ENCODE peak calls at places on chromosomes 1 and 21, in ten cellular contexts. B, W, O, N, V, D, F, T, I and E are unnamed samples.

GRCh38 chr1:23035823-23036452 is 16.7 kb downstream of the KDM1A start:
- DNase-seq in D (no peak), B (no peak), O (no peak), V (no peak), W (no peak), F (no peak), T (no peak), N (no peak), I (no peak), E (no peak)

GRCh38 chr1:157961805-157962762 is 31.4 kb upstream of the KIRREL1 start:
- DNase-seq in I (no peak), W (no peak), V (no peak), B (no peak), N (no peak), D (no peak), T (no peak), O (no peak), F (no peak), E (no peak)

GRCh38 chr1:83033682-83034081 is 965.2 kb downstream of the TTLL7 start:
- DNase-seq in D (no peak), N (no peak), V (no peak), I (no peak), F (no peak), T (no peak), O (no peak), B (no peak), W (no peak), E (no peak)

GRCh38 chr1:46118856-46119255 is 13.6 kb downstream of the PIK3R3 start:
- DNase-seq in T (no peak), N (no peak), F (no peak), B (no peak), O (no peak), I (no peak), W (no peak), V (no peak), D (no peak), E (no peak)

GRCh38 chr1:182872881-182873280 is 33.7 kb downstream of the DHX9 start:
- DNase-seq in W (no peak), I (no peak), V (no peak), D (no peak), F (no peak), N (no peak), B (no peak), T (no peak), O (no peak), E (no peak)

GRCh38 chr1:220769205-220769604 is 17.5 kb upstream of the MTARC1 start:
- DNase-seq in F (no peak), W (peak; percentile 31), I (no peak), N (no peak), B (no peak), D (no peak), T (no peak), O (no peak), V (no peak), E (no peak)

GRCh38 chr1:32702599-32703478 is at the start of gene SYNC:
- DNase-seq in V (no peak), F (peak; percentile 84), B (peak; percentile 93), N (peak; percentile 78), T (peak; percentile 60), O (peak; percentile 41), D (peak; percentile 80), I (peak; percentile 86), W (peak; percentile 99), E (no peak)

GRCh38 chr21:29914326-29914725 is 25.5 kb downstream of the GRIK1 start:
- DNase-seq in W (no peak), D (no peak), T (no peak), I (no peak), B (no peak), O (no peak), F (no peak), V (no peak), N (no peak), E (no peak)

GRCh38 chr1:117582341-117582902 is 23.4 kb upstream of the TENT5C start:
- DNase-seq in D (no peak), F (peak; percentile 14), N (peak; percentile 35), T (no peak), O (no peak), I (no peak), W (no peak), B (no peak), V (no peak), E (no peak)

GRCh38 chr1:150917387-150917786 is 8.8 kb upstream of the SETDB1 start:
- DNase-seq in I (no peak), N (no peak), O (no peak), W (no peak), D (no peak), V (no peak), F (no peak), B (peak; percentile 72), T (no peak), E (no peak)

GRCh38 chr1:109712321-109712864 is 342 bp downstream of the GSTM5 start:
- DNase-seq in W (peak; percentile 3), D (peak; percentile 49), V (no peak), T (no peak), F (no peak), O (no peak), B (no peak), N (no peak), I (peak; percentile 7), E (peak; percentile 79)

GRCh38 chr1:36497207-36497606 is 14.5 kb upstream of the CSF3R start:
- DNase-seq in D (no peak), O (no peak), B (no peak), I (no peak), V (no peak), F (no peak), W (no peak), N (no peak), T (no peak), E (no peak)

GRCh38 chr1:158084336-158084735 is 90.9 kb downstream of the KIRREL1 start:
- DNase-seq in N (no peak), V (no peak), W (no peak), B (no peak), D (no peak), F (no peak), T (no peak), I (no peak), O (no peak), E (no peak)

GRCh38 chr1:11719313-11720032 is 16.5 kb upstream of the AGTRAP start:
- DNase-seq in D (peak; percentile 90), B (peak; percentile 88), I (peak; percentile 82), F (peak; percentile 91), O (peak; percentile 95), W (peak; percentile 78), V (no peak), N (peak; percentile 91), T (peak; percentile 88), E (peak; percentile 95)

GRCh38 chr1:109184657-109185056 is 29.1 kb upstream of the SARS1 start:
- DNase-seq in T (no peak), F (no peak), I (no peak), N (no peak), B (no peak), O (no peak), V (no peak), W (no peak), D (no peak), E (no peak)

GRCh38 chr1:221271696-221272095 is 392.5 kb downstream of the HLX start:
- DNase-seq in D (no peak), B (no peak), F (no peak), W (no peak), V (no peak), N (no peak), O (no peak), I (no peak), T (no peak), E (no peak)

GRCh38 chr21:34885636-34886553 is 163.2 kb downstream of the RUNX1 start:
- DNase-seq in W (no peak), I (no peak), B (peak; percentile 72), F (no peak), T (no peak), N (no peak), V (no peak), O (no peak), D (peak; percentile 55), E (peak; percentile 87)

GRCh38 chr1:27519341-27520258 is 29.6 kb upstream of the WASF2 start:
- DNase-seq in T (no peak), F (no peak), W (no peak), B (peak; percentile 36), I (peak; percentile 87), O (no peak), V (no peak), D (peak; percentile 70), N (no peak), E (no peak)

GRCh38 chr21:43750339-43751033 is 25.6 kb downstream of the CSTB start:
- DNase-seq in O (no peak), V (no peak), B (no peak), T (no peak), W (no peak), F (no peak), N (no peak), I (no peak), D (no peak), E (no peak)
- H3K36me3 ChIP-seq in O (peaks cover 18% of the 10 kb centered on the region), V (peaks cover 28% of the 10 kb centered on the region), B (peaks cover 41% of the 10 kb centered on the region), T (peaks cover 63% of the 10 kb centered on the region), W (peaks cover 95% of the 10 kb centered on the region), F (peaks cover 100% of the 10 kb centered on the region), N (peaks cover 41% of the 10 kb centered on the region), I (peaks cover 7% of the 10 kb centered on the region), D (no peaks in the 10 kb centered on the region), E (peaks cover 98% of the 10 kb centered on the region)

GRCh38 chr1:936865-937264 is 13.1 kb downstream of the SAMD11 start:
- DNase-seq in T (no peak), V (no peak), B (no peak), F (no peak), D (no peak), I (no peak), N (no peak), W (no peak), O (no peak), E (no peak)
- H3K4me1 ChIP-seq in T (peaks cover 70% of the 10 kb centered on the region), V (peaks cover 26% of the 10 kb centered on the region), B (peaks cover 29% of the 10 kb centered on the region), F (peaks cover 42% of the 10 kb centered on the region), D (peaks cover 18% of the 10 kb centered on the region), I (peaks cover 36% of the 10 kb centered on the region), N (no peaks in the 10 kb centered on the region), W (peaks cover 87% of the 10 kb centered on the region), O (no peaks in the 10 kb centered on the region), E (peaks cover 29% of the 10 kb centered on the region)

GRCh38 chr21:43654806-43655489 is 4.3 kb downstream of the HSF2BP start:
- DNase-seq in W (no peak), I (no peak), B (no peak), O (no peak), V (no peak), D (no peak), N (no peak), F (no peak), T (no peak), E (no peak)
- TF ChIP-seq EP300 in W (no peak), I (no peak), B (no peak), O (no peak), V (no peak), D (no peak), N (no peak), F (no peak), T (no peak), E (no peak)

DNA sequence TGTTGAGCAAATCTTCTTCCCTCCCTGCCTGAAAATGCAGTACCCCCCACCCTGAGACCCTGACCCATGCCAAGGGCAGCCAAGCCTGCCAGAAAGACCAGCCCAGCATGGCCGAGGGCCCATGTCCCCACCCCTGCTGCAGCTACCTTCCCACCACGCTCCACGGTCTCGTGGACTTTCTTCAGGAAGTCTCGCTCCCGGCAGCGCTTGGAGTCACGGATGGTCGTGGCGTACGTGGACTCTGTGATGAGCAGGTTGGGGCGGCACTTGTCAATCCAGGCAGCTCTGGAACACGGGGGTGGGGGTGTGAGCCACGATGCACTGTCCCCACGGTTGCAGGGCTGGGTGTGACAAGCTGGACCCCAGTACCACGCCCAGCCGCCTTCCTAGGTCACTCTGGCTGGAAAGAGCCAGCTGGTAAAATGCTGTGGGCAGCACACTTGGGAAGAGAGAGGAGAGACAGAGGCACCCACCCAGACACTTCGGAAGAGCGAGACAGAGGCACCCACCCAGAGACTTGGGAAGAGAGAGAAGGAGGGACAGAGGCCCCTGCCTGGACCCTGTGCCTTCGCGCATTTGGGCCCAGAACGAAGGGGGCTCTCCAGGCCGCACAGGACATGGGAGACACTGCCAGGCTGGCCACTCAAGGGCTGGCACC is 6.4 kb downstream of the PUSL1 start:
- DNase-seq in I (no peak), D (no peak), B (no peak), N (no peak), W (no peak), F (no peak), V (no peak), T (no peak), O (no peak), E (no peak)
- H3K36me3 ChIP-seq in I (peaks cover 12% of the 10 kb centered on the region), D (no peaks in the 10 kb centered on the region), B (peaks cover 15% of the 10 kb centered on the region), N (peaks cover 46% of the 10 kb centered on the region), W (peaks cover 89% of the 10 kb centered on the region), F (peaks cover 56% of the 10 kb centered on the region), V (peaks cover 48% of the 10 kb centered on the region), T (peaks cover 41% of the 10 kb centered on the region), O (peaks cover 12% of the 10 kb centered on the region), E (peaks cover 75% of the 10 kb centered on the region)